ENCODE peak calls at places on chromosome 21, in seven cellular contexts. One of them, this sample, is unnamed.
A peak's percentile ranks its signal among the peaks of the same experiment; 100 is the strongest.

GRCh38 chr21:17679002-17679600 is 66.4 kb upstream of the BTG3 start:
- DNase-seq in tibial nerve: peak; percentile 24
- DNase-seq in colonic mucosa: no peak
- DNase-seq in lower lobe of right lung: no peak
- DNase-seq in thoracic aorta: no peak
- DNase-seq in right lobe of liver: no peak
- DNase-seq in H1: no peak
- DNase-seq in this sample: peak; percentile 21

GRCh38 chr21:39363607-39364555 is 15.0 kb upstream of the HMGN1 start:
- DNase-seq in tibial nerve: no peak
- DNase-seq in colonic mucosa: no peak
- DNase-seq in lower lobe of right lung: no peak
- DNase-seq in thoracic aorta: no peak
- DNase-seq in right lobe of liver: no peak
- DNase-seq in H1: no peak
- DNase-seq in this sample: no peak

GRCh38 chr21:37863842-37864241 is 52.4 kb downstream of the KCNJ6 start:
- DNase-seq in tibial nerve: no peak
- DNase-seq in colonic mucosa: no peak
- DNase-seq in lower lobe of right lung: peak; percentile 51
- DNase-seq in thoracic aorta: no peak
- DNase-seq in right lobe of liver: no peak
- DNase-seq in H1: no peak
- DNase-seq in this sample: no peak

GRCh38 chr21:22536511-22536910 is 1538.3 kb downstream of the NCAM2 start:
- DNase-seq in tibial nerve: no peak
- DNase-seq in colonic mucosa: no peak
- DNase-seq in lower lobe of right lung: no peak
- DNase-seq in thoracic aorta: no peak
- DNase-seq in right lobe of liver: no peak
- DNase-seq in H1: no peak
- DNase-seq in this sample: no peak

GRCh38 chr21:29540289-29540688 is 241.6 kb downstream of the BACH1 start:
- DNase-seq in tibial nerve: no peak
- DNase-seq in colonic mucosa: no peak
- DNase-seq in lower lobe of right lung: no peak
- DNase-seq in thoracic aorta: no peak
- DNase-seq in right lobe of liver: no peak
- DNase-seq in H1: no peak
- DNase-seq in this sample: no peak

GRCh38 chr21:39736716-39737115 is 8.3 kb upstream of the IGSF5 start:
- DNase-seq in tibial nerve: no peak
- DNase-seq in colonic mucosa: no peak
- DNase-seq in lower lobe of right lung: no peak
- DNase-seq in thoracic aorta: no peak
- DNase-seq in right lobe of liver: no peak
- DNase-seq in H1: no peak
- DNase-seq in this sample: no peak

GRCh38 chr21:39529026-39529425 is 77.3 kb downstream of the SH3BGR start:
- DNase-seq in tibial nerve: no peak
- DNase-seq in colonic mucosa: no peak
- DNase-seq in lower lobe of right lung: no peak
- DNase-seq in thoracic aorta: no peak
- DNase-seq in right lobe of liver: no peak
- DNase-seq in H1: no peak
- DNase-seq in this sample: no peak

GRCh38 chr21:36059823-36060158 is 535 bp downstream of the SETD4 start:
- DNase-seq in tibial nerve: peak; percentile 15
- DNase-seq in colonic mucosa: peak; percentile 58
- DNase-seq in lower lobe of right lung: no peak
- DNase-seq in thoracic aorta: peak; percentile 17
- DNase-seq in right lobe of liver: peak; percentile 71
- DNase-seq in H1: peak; percentile 70
- DNase-seq in this sample: peak; percentile 58

GRCh38 chr21:27112186-27112585 is 145.3 kb upstream of the ADAMTS5 start:
- DNase-seq in tibial nerve: no peak
- DNase-seq in colonic mucosa: no peak
- DNase-seq in lower lobe of right lung: no peak
- DNase-seq in thoracic aorta: no peak
- DNase-seq in right lobe of liver: no peak
- DNase-seq in H1: no peak
- DNase-seq in this sample: no peak

GRCh38 chr21:32578107-32578691 is 7.1 kb downstream of the TCP10L start:
- DNase-seq in tibial nerve: no peak
- DNase-seq in colonic mucosa: peak; percentile 36
- DNase-seq in lower lobe of right lung: no peak
- DNase-seq in thoracic aorta: no peak
- DNase-seq in right lobe of liver: no peak
- DNase-seq in H1: peak; percentile 70
- DNase-seq in this sample: peak; percentile 42
- TF ChIP-seq CTCF in tibial nerve: no peak
- TF ChIP-seq CTCF in colonic mucosa: no peak
- TF ChIP-seq CTCF in lower lobe of right lung: no peak
- TF ChIP-seq CTCF in thoracic aorta: no peak
- TF ChIP-seq CTCF in right lobe of liver: no peak
- TF ChIP-seq CTCF in H1: peak; percentile 75
- TF ChIP-seq CTCF in this sample: peak; percentile 53

GRCh38 chr21:45134677-45135076 is 60.3 kb downstream of the ADARB1 start:
- DNase-seq in tibial nerve: no peak
- DNase-seq in colonic mucosa: no peak
- DNase-seq in lower lobe of right lung: no peak
- DNase-seq in thoracic aorta: no peak
- DNase-seq in right lobe of liver: no peak
- DNase-seq in H1: no peak
- DNase-seq in this sample: no peak

GRCh38 chr21:45136927-45137611 is 62.7 kb downstream of the ADARB1 start:
- DNase-seq in tibial nerve: peak; percentile 99
- DNase-seq in colonic mucosa: peak; percentile 91
- DNase-seq in lower lobe of right lung: peak; percentile 83
- DNase-seq in thoracic aorta: peak; percentile 58
- DNase-seq in right lobe of liver: peak; percentile 82
- DNase-seq in H1: peak; percentile 91
- DNase-seq in this sample: peak; percentile 92

GRCh38 chr21:45136500-45136899 is 62.1 kb downstream of the ADARB1 start:
- DNase-seq in tibial nerve: no peak
- DNase-seq in colonic mucosa: no peak
- DNase-seq in lower lobe of right lung: no peak
- DNase-seq in thoracic aorta: no peak
- DNase-seq in right lobe of liver: no peak
- DNase-seq in H1: no peak
- DNase-seq in this sample: no peak

GRCh38 chr21:45135122-45135521 is 60.7 kb downstream of the ADARB1 start:
- DNase-seq in tibial nerve: no peak
- DNase-seq in colonic mucosa: no peak
- DNase-seq in lower lobe of right lung: no peak
- DNase-seq in thoracic aorta: no peak
- DNase-seq in right lobe of liver: no peak
- DNase-seq in H1: no peak
- DNase-seq in this sample: no peak

DNA sequence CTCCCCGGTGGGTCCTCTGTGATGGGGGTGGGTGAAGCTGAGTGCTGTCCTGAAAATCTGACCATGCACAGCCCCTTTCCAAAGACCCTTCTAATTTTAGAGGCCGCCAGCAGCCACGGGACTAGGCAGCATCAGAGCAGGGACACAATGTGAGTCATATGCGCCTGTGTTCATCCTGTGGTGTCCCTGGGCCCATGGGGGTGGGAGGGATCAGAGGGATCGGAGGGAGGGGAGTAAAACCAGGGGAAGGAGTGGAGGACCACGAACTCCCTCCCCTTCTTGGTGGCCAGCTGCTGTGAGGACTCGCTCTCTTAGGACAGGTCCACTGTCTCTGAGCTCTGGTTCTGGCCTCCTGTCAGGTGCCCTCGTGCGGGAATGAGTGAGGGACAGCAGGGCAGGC is 61.5 kb downstream of the ADARB1 start:
- DNase-seq in tibial nerve: no peak
- DNase-seq in colonic mucosa: no peak
- DNase-seq in lower lobe of right lung: no peak
- DNase-seq in thoracic aorta: no peak
- DNase-seq in right lobe of liver: no peak
- DNase-seq in H1: no peak
- DNase-seq in this sample: no peak
- H3K4me1 ChIP-seq in tibial nerve: peaks cover 5% of the 10 kb centered on the region
- H3K4me1 ChIP-seq in colonic mucosa: no peaks in the 10 kb centered on the region
- H3K4me1 ChIP-seq in lower lobe of right lung: peaks cover 35% of the 10 kb centered on the region
- H3K4me1 ChIP-seq in thoracic aorta: peaks cover 22% of the 10 kb centered on the region
- H3K4me1 ChIP-seq in right lobe of liver: no peaks in the 10 kb centered on the region
- H3K4me1 ChIP-seq in H1: no peaks in the 10 kb centered on the region
- H3K4me1 ChIP-seq in this sample: peaks cover 2% of the 10 kb centered on the region

DNA sequence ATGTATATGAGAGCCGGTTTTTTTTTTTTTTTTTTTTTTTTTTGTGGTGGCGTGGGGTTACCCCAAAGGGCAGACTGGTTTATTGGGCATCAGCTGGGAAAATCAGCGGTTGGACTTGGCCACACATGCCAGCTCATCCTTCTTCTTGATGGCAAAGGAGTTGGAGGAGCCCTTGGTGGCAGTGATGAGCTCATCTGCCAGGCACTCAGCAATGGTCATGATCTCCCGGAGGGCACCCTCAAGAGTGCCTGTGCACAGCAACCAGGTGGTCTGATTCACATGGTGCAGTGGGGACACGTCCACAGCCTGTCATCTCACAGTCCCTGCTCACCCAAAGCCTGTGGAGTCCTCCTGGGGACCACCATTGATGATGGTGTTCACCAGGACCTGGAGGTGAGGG is 62.0 kb downstream of the MRPS6 start:
- DNase-seq in tibial nerve: no peak
- DNase-seq in colonic mucosa: no peak
- DNase-seq in lower lobe of right lung: no peak
- DNase-seq in thoracic aorta: no peak
- DNase-seq in right lobe of liver: no peak
- DNase-seq in H1: no peak
- DNase-seq in this sample: no peak
- H3K36me3 ChIP-seq in tibial nerve: peaks cover 20% of the 10 kb centered on the region
- H3K36me3 ChIP-seq in colonic mucosa: no peaks in the 10 kb centered on the region
- H3K36me3 ChIP-seq in lower lobe of right lung: peaks cover 7% of the 10 kb centered on the region
- H3K36me3 ChIP-seq in thoracic aorta: no peaks in the 10 kb centered on the region
- H3K36me3 ChIP-seq in right lobe of liver: no peaks in the 10 kb centered on the region
- H3K36me3 ChIP-seq in H1: no peaks in the 10 kb centered on the region
- H3K36me3 ChIP-seq in this sample: no peaks in the 10 kb centered on the region

GRCh38 chr21:43718872-43719747 is at the start of gene PDXK:
- DNase-seq in tibial nerve: peak; percentile 71
- DNase-seq in colonic mucosa: peak; percentile 91
- DNase-seq in lower lobe of right lung: peak; percentile 91
- DNase-seq in thoracic aorta: no peak
- DNase-seq in right lobe of liver: peak; percentile 94
- DNase-seq in H1: peak; percentile 90
- DNase-seq in this sample: peak; percentile 90
- TF ChIP-seq CTCF in tibial nerve: no peak
- TF ChIP-seq CTCF in colonic mucosa: no peak
- TF ChIP-seq CTCF in lower lobe of right lung: no peak
- TF ChIP-seq CTCF in thoracic aorta: no peak
- TF ChIP-seq CTCF in right lobe of liver: peak; percentile 14
- TF ChIP-seq CTCF in H1: no peak
- TF ChIP-seq CTCF in this sample: peak; percentile 9

GRCh38 chr21:41848533-41848932 is 30.6 kb downstream of the PRDM15 start:
- DNase-seq in tibial nerve: no peak
- DNase-seq in colonic mucosa: no peak
- DNase-seq in lower lobe of right lung: no peak
- DNase-seq in thoracic aorta: no peak
- DNase-seq in right lobe of liver: no peak
- DNase-seq in H1: no peak
- DNase-seq in this sample: no peak
- H3K4me1 ChIP-seq in tibial nerve: no peaks in the 10 kb centered on the region
- H3K4me1 ChIP-seq in colonic mucosa: no peaks in the 10 kb centered on the region
- H3K4me1 ChIP-seq in lower lobe of right lung: no peaks in the 10 kb centered on the region
- H3K4me1 ChIP-seq in thoracic aorta: no peaks in the 10 kb centered on the region
- H3K4me1 ChIP-seq in right lobe of liver: no peaks in the 10 kb centered on the region
- H3K4me1 ChIP-seq in H1: no peaks in the 10 kb centered on the region
- H3K4me1 ChIP-seq in this sample: no peaks in the 10 kb centered on the region

This sample was measured in BE2C.